ENCODE peak calls at places on chromosomes 16 and 17, in ten cellular contexts. I, J, A, T, H, M, U, N, D and V are unnamed samples.

GRCh38 chr17:34620458-34620857 is 41.1 kb downstream of the TMEM132E start:
- DNase-seq in I (no peak), T (no peak), J (no peak), D (no peak), M (no peak), N (no peak), H (no peak), A (no peak), U (no peak), V (no peak)

GRCh38 chr16:52964290-52964689 is 88.4 kb downstream of the CHD9NB start:
- DNase-seq in I (no peak), D (no peak), A (peak; percentile 0), M (no peak), N (no peak), T (no peak), J (no peak), U (no peak), H (no peak), V (no peak)

GRCh38 chr17:41010421-41010820 is 1.5 kb upstream of the KRTAP3-1 start:
- DNase-seq in U (no peak), I (no peak), H (no peak), M (no peak), A (no peak), D (no peak), T (no peak), J (no peak), N (no peak), V (no peak)

GRCh38 chr16:58051821-58052603 is 26.5 kb downstream of the MMP15 start:
- DNase-seq in U (no peak), A (no peak), J (no peak), M (no peak), I (no peak), H (no peak), T (no peak), N (no peak), D (no peak), V (no peak)

GRCh38 chr16:2081685-2082084 is 33.9 kb downstream of the TSC2 start:
- DNase-seq in D (no peak), J (no peak), N (no peak), H (no peak), I (no peak), M (no peak), T (no peak), U (no peak), A (no peak), V (no peak)

GRCh38 chr16:52229471-52229870 is 317.5 kb downstream of the TOX3 start:
- DNase-seq in T (no peak), U (no peak), I (no peak), A (no peak), N (no peak), J (no peak), D (no peak), M (no peak), H (no peak), V (no peak)

GRCh38 chr16:68732068-68732680 is 4.9 kb upstream of the CDH1 start:
- DNase-seq in I (no peak), D (peak; percentile 3), U (no peak), N (no peak), H (no peak), A (peak; percentile 28), J (peak; percentile 93), T (no peak), M (no peak), V (no peak)

GRCh38 chr17:62718420-62718819 is 89.7 kb downstream of the MARCHF10 start:
- DNase-seq in T (peak; percentile 3), A (peak; percentile 75), M (no peak), N (no peak), U (no peak), H (no peak), I (no peak), J (no peak), D (peak; percentile 56), V (no peak)

GRCh38 chr16:64362193-64362592 is 759.7 kb downstream of the CDH11 start:
- DNase-seq in M (no peak), I (no peak), H (no peak), N (no peak), A (peak; percentile 17), T (no peak), J (no peak), U (no peak), D (peak; percentile 15), V (no peak)

GRCh38 chr17:75552847-75553552 is 27.5 kb downstream of the LLGL2 start:
- DNase-seq in D (no peak), J (no peak), T (no peak), N (peak; percentile 41), H (no peak), I (no peak), A (no peak), M (no peak), U (no peak), V (no peak)

GRCh38 chr17:43851744-43852143 is 4.8 kb downstream of the CD300LG start:
- DNase-seq in T (no peak), D (no peak), N (no peak), U (no peak), A (no peak), M (no peak), I (no peak), H (no peak), J (no peak), V (no peak)

GRCh38 chr17:14298221-14298994 is 2.5 kb upstream of the HS3ST3B1 start:
- DNase-seq in N (no peak), H (no peak), U (no peak), A (peak; percentile 36), J (no peak), I (no peak), D (no peak), M (no peak), T (no peak), V (no peak)

GRCh38 chr17:17663160-17664072 is 17.8 kb upstream of the RAI1 start:
- DNase-seq in T (no peak), I (peak; percentile 61), A (peak; percentile 98), J (peak; percentile 44), U (peak; percentile 93), N (peak; percentile 65), D (peak; percentile 95), M (peak; percentile 88), H (no peak), V (peak; percentile 61)

GRCh38 chr16:20904507-20905079 is 4.0 kb downstream of the LYRM1 start:
- DNase-seq in A (peak; percentile 80), N (no peak), I (no peak), D (peak; percentile 86), M (no peak), U (peak; percentile 76), H (no peak), J (peak; percentile 30), T (no peak), V (no peak)

DNA sequence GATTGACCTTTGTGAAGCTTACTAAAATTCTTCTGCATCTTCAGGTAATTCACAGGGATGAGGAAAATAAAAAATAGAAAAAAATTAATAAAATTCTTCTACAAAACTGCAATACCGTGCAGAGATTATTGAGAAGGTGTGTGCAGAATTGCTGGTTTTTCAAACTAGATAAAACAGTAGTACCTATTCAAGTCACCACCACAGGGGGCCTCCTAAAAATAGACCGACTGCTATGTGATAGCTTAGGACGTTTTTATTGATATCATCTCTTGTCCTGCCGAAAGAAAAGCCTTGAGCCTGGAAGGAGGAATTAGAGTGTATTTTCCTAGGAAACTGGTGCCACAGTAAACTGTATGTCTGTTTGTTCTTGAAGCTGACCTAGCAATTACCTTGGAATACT is 325.9 kb downstream of the ZFHX3 start:
- DNase-seq in U (no peak), A (no peak), I (no peak), D (no peak), H (no peak), J (no peak), M (no peak), T (no peak), N (no peak), V (no peak)
- TF ChIP-seq CTCF in U (no peak), A (no peak), I (no peak), D (no peak), H (no peak), J (no peak), M (no peak), T (no peak), N (no peak), V (no peak)

DNA sequence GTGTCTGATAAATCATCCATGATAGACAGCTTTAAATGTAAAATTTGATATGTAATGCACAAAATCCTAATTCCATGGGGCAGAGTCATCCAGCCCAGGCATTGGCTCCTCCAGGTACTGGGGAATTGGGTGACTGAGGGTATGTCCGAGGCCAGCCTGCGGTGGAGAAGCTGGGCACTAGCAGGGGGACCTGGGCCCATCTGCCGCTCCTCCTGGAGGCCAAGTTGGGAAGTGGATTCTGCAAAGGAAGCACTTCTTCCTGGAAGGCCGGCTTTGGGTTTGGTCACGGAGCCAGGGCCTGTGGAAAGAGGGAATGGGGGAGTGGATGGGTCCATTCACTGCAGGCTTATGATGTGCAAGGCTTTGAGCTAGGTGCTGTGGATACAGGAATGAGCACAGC is 85.8 kb downstream of the GNAO1 start:
- DNase-seq in J (no peak), U (no peak), D (no peak), A (no peak), I (peak; percentile 35), N (peak; percentile 51), M (no peak), H (peak; percentile 53), T (no peak), V (no peak)
- TF ChIP-seq CTCF in J (peak; percentile 8), U (no peak), D (peak; percentile 32), A (peak; percentile 41), I (peak; percentile 54), N (peak; percentile 46), M (peak; percentile 34), H (no peak), T (peak; percentile 9), V (no peak)

DNA sequence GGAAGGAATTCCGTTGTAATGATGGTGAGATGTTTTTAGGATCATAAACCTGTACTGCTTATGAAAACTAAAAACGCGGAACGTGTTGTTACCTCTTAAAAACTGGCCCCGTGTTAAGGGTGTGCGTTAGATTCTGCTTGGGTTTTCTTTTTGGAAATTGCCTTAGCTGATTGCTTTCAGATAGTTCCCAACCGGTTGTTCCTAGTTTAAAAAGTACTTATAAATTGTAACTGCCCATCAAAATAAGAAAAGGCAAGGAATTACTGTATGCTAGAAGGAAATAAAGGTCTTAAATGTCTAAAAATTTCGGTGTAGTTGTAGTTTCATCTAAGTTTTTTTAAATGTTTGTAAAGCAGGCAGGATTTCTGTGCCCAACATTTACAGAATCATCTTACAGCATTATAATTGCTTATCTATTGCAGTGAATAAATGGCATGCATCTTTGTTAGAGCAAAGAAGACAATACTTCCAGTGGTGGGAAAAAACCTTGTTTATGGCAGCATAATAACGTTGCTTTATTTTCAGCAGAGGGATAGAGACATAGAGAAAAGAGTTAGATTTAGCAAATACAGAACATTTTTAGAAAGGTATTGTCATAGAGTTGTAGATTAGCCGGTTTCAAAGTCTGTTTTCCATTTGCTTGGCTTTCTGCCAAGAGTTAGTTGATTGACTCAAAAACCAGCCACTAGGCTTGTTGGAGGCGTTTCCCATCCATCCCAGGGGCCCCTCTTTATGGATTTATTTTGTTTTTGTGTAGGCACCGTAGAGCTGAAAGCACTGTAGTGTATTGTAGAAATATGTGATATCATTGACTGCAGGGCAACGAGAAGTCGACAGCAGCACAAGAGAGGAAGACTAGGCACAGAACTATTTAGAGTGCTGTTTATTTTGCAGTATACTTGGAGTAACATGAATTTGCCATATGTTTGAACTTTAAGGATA is 1.7 kb downstream of the PPM1D start:
- DNase-seq in M (peak; percentile 65), A (peak; percentile 90), T (peak; percentile 57), J (peak; percentile 53), N (peak; percentile 49), H (no peak), I (peak; percentile 35), D (peak; percentile 87), U (peak; percentile 71), V (no peak)
- TF ChIP-seq CTCF in M (no peak), A (no peak), T (no peak), J (no peak), N (no peak), H (no peak), I (peak; percentile 35), D (no peak), U (no peak), V (no peak)

GRCh38 chr17:3692346-3692745 is 3.6 kb downstream of the P2RX5 start:
- DNase-seq in T (no peak), M (no peak), N (no peak), J (no peak), A (no peak), U (no peak), I (no peak), D (no peak), H (no peak), V (no peak)
- TF ChIP-seq CTCF in T (no peak), M (no peak), N (no peak), J (no peak), A (peak; percentile 15), U (peak; percentile 3), I (no peak), D (peak; percentile 4), H (no peak), V (no peak)